ENCODE peak calls at places on chromosomes 6 and 20, in five cellular contexts. C, Y, N, P and Z are unnamed samples.
A peak's percentile ranks its signal among the peaks of the same experiment; 100 is the strongest.

GRCh38 chr6:137926207-137926731 is 59.2 kb downstream of the TNFAIP3 start:
- DNase-seq in C (no peak), Y (no peak), N (peak; percentile 41), P (no peak), Z (no peak)

GRCh38 chr6:15329154-15329781 is 83.4 kb downstream of the JARID2 start:
- DNase-seq in C (no peak), Y (no peak), N (no peak), P (no peak), Z (no peak)

GRCh38 chr6:75213732-75214131 is 7.9 kb upstream of the COL12A1 start:
- DNase-seq in C (no peak), Y (no peak), N (no peak), P (no peak), Z (no peak)

GRCh38 chr6:14917511-14917910 is 328.4 kb upstream of the JARID2 start:
- DNase-seq in C (no peak), Y (no peak), N (no peak), P (no peak), Z (no peak)

GRCh38 chr20:35187584-35188190 is 15.8 kb downstream of the PROCR start:
- DNase-seq in C (no peak), Y (no peak), N (no peak), P (no peak), Z (no peak)

GRCh38 chr20:45919536-45919933 is 7.6 kb upstream of the PLTP start:
- DNase-seq in C (no peak), Y (peak; percentile 74), N (peak; percentile 62), P (peak; percentile 85), Z (no peak)

GRCh38 chr6:80508885-80509630 is 402.6 kb downstream of the BCKDHB start:
- DNase-seq in C (no peak), Y (no peak), N (no peak), P (no peak), Z (no peak)

GRCh38 chr6:44116643-44117382 is 10.4 kb downstream of the MRPL14 start:
- DNase-seq in C (no peak), Y (no peak), N (no peak), P (no peak), Z (no peak)

GRCh38 chr6:169074551-169074950 is 179.1 kb downstream of the THBS2 start:
- DNase-seq in C (no peak), Y (no peak), N (no peak), P (no peak), Z (no peak)

GRCh38 chr20:62484478-62484877 is 8.7 kb upstream of the GATA5 start:
- DNase-seq in C (no peak), Y (no peak), N (no peak), P (no peak), Z (no peak)

GRCh38 chr6:106141441-106142237 is 55.5 kb downstream of the PRDM1 start:
- DNase-seq in C (no peak), Y (no peak), N (peak; percentile 52), P (no peak), Z (no peak)

GRCh38 chr6:15089569-15090144 is 156.2 kb upstream of the JARID2 start:
- DNase-seq in C (no peak), Y (no peak), N (peak; percentile 52), P (no peak), Z (no peak)

GRCh38 chr6:39225946-39226437 is 3.3 kb downstream of the KCNK5 start:
- DNase-seq in C (no peak), Y (no peak), N (peak; percentile 79), P (no peak), Z (no peak)

GRCh38 chr6:26109776-26110175 is 22.5 kb downstream of the HFE start:
- DNase-seq in C (no peak), Y (no peak), N (no peak), P (no peak), Z (no peak)

GRCh38 chr6:40258531-40258930 is 324.3 kb upstream of the MOCS1 start:
- DNase-seq in C (no peak), Y (no peak), N (no peak), P (no peak), Z (no peak)

GRCh38 chr6:11009353-11009752 is 34.8 kb downstream of the ELOVL2 start:
- DNase-seq in C (no peak), Y (no peak), N (no peak), P (no peak), Z (no peak)

GRCh38 chr6:106553440-106553839 is 75.9 kb downstream of the RTN4IP1 start:
- DNase-seq in C (no peak), Y (no peak), N (no peak), P (no peak), Z (no peak)

GRCh38 chr6:110456694-110457093 is 19.7 kb downstream of the SLC22A16 start:
- DNase-seq in C (no peak), Y (no peak), N (no peak), P (no peak), Z (no peak)

GRCh38 chr6:82875573-82876185 is 190.0 kb downstream of the UBE3D start:
- DNase-seq in C (no peak), Y (no peak), N (no peak), P (no peak), Z (no peak)

GRCh38 chr6:159002432-159003160 is 2.6 kb upstream of the RSPH3 start:
- DNase-seq in C (no peak), Y (no peak), N (no peak), P (no peak), Z (no peak)

GRCh38 chr20:4370856-4371255 is 350.9 kb upstream of the PRND start:
- DNase-seq in C (no peak), Y (no peak), N (no peak), P (no peak), Z (no peak)

GRCh38 chr6:97697450-97697849 is 414.4 kb upstream of the MMS22L start:
- DNase-seq in C (no peak), Y (no peak), N (no peak), P (no peak), Z (no peak)

DNA sequence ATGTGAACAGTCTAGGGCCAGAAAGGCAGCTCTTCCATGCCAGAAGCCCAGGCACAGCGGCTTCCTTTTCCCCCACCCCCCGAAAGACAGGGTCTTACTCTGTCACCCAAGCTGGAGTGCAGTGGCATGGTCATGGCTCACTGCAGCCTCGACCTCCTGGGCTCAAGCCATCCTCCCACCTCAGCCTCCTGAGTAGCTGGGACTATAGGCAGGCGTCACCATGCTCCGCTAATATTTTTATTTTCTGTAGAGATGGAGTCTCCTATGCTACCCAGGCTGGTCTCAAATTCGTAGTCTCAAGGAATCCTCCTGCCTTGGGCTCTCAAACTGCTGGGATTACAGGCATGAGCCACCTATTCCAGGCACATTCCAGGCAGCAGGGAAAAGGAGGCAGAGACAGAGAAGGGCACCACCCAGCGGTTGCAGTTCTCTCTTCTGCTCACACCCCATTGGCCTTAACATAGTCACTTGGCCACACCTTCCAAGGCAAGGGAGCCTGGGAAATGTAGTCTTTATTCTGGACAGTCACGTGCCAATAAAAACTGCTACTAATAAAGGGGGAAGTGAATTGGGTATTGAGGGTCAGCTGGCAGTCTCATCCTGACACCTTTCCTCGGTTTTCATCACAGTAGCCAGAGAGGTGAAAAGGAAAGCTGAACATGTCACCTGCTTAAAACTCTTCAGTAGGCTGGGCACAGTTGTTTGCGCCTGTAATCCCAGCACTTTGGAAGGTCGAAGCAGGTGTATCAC is 205.9 kb downstream of the ZMYND8 start:
- DNase-seq in C (peak; percentile 49), Y (peak; percentile 44), N (peak; percentile 69), P (peak; percentile 81), Z (no peak)
- TF ChIP-seq CTCF in C (peak; percentile 71), Y (peak; percentile 52), N (peak; percentile 62), P (peak; percentile 64), Z (no peak)

GRCh38 chr20:22890605-22891300 is 144.4 kb upstream of the SSTR4 start:
- DNase-seq in C (no peak), Y (no peak), N (no peak), P (no peak), Z (no peak)
- TF ChIP-seq CTCF in C (no peak), Y (no peak), N (no peak), P (no peak), Z (no peak)

DNA sequence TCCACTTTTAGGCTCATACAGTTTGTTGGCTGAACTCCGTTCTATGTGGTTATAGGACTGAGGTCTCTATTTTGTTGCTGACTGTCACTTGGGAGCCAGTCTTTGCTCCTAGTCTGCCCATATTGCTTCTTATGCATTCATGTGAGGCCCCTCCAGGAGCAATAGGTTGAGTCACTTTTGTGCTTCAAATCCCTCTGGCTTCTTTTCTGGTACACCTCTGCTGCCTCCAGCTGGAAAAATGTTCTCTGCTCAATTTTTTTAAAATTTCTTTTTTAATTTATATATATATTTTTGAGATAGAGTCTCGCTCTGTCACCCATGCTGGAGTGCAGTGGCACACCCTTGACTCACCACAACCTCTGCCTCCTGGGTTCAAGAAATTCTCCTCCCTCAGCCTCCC is 42.7 kb upstream of the NOX3 start:
- DNase-seq in C (no peak), Y (no peak), N (no peak), P (no peak), Z (no peak)
- TF ChIP-seq CTCF in C (no peak), Y (no peak), N (no peak), P (no peak), Z (no peak)

DNA sequence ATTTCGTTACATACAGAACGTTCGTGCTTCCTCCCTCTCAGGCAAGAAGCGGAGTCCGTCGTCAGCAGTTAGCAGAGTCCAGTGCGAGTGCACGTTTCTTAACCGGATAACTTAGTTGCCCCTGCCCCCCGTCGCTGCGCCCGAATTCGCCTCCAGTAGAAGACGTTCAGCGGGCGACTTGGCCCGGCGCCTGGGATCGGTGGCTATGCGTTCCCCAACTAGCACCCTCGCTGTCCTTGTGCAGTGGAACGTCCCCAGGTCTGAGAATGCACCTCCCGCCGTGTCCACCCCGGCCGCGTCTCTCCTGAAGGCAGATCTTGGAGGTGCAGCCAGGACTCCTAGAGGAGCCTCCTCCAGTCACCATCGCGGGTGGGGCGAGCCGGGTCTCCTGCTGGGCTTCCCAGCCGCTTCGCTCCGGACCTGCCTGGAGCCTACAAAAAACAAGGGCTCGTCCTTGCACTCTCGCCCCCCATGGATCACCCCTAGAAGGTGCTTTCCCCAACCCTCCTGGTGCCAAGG is 890 bp upstream of the PCSK2 start:
- DNase-seq in C (peak; percentile 15), Y (peak; percentile 8), N (no peak), P (no peak), Z (no peak)
- TF ChIP-seq CTCF in C (no peak), Y (no peak), N (no peak), P (no peak), Z (no peak)

GRCh38 chr20:38932457-38933120 is 6.4 kb downstream of the FAM83D start:
- DNase-seq in C (no peak), Y (no peak), N (no peak), P (no peak), Z (no peak)

GRCh38 chr20:38935967-38936407 is 9.8 kb downstream of the FAM83D start:
- DNase-seq in C (no peak), Y (no peak), N (no peak), P (no peak), Z (no peak)

GRCh38 chr20:38934530-38934929 is 8.3 kb downstream of the FAM83D start:
- DNase-seq in C (no peak), Y (no peak), N (no peak), P (no peak), Z (no peak)

GRCh38 chr20:38937000-38937399 is 10.8 kb downstream of the FAM83D start:
- DNase-seq in C (no peak), Y (no peak), N (no peak), P (no peak), Z (no peak)

DNA sequence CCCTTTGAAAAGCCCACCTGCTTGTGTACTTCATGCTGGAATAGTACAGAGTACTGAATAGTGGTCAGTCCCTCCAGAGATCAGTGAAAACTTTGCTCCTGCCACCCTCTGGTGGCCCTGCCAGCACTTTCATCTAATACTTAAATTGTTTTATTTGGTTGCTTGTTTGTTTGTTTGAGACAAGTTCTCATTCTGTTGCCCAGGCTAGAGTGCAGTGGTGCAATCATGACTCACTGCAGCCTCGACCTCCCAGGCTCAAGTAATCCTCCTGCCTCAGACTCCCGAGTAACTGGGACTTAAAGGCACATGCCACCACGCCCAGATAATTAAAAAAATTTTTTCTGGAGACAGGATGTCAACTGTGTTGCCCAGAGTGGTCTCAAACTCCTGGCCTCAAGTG is 9.1 kb downstream of the FAM83D start:
- DNase-seq in C (no peak), Y (no peak), N (no peak), P (no peak), Z (no peak)
- TF ChIP-seq CTCF in C (no peak), Y (no peak), N (no peak), P (no peak), Z (no peak)

GRCh38 chr6:22356362-22356940 is 59.6 kb upstream of the PRL start:
- DNase-seq in C (no peak), Y (no peak), N (no peak), P (no peak), Z (no peak)
- TF ChIP-seq CTCF in C (no peak), Y (no peak), N (no peak), P (no peak), Z (no peak)